ENCODE peak calls at places on chromosomes 6 and 20, in eight cellular contexts. One of them, this sample, is unnamed.
A peak's percentile ranks its signal among the peaks of the same experiment; 100 is the strongest.

GRCh38 chr20:44598413-44599290 is 16.3 kb downstream of the PKIG start:
- DNase-seq in stromal cell of bone marrow: no peak
- DNase-seq in WTC11: no peak
- DNase-seq in progenitor cell of endocrine pancreas: no peak
- DNase-seq in fibroblast of the aortic adventitia: peak; percentile 27
- DNase-seq in naive B cell: no peak
- DNase-seq in NCI-H748 treated with DMSO at 0.1 percent for 48 hours: no peak
- DNase-seq in renal cortical epithelial cell: no peak
- DNase-seq in this sample: peak; percentile 40

GRCh38 chr20:20060234-20060998 is 8.1 kb downstream of the CFAP61 start:
- DNase-seq in stromal cell of bone marrow: no peak
- DNase-seq in WTC11: no peak
- DNase-seq in progenitor cell of endocrine pancreas: no peak
- DNase-seq in fibroblast of the aortic adventitia: no peak
- DNase-seq in naive B cell: no peak
- DNase-seq in NCI-H748 treated with DMSO at 0.1 percent for 48 hours: no peak
- DNase-seq in renal cortical epithelial cell: no peak
- DNase-seq in this sample: peak; percentile 19

GRCh38 chr20:35305682-35306556 is 13.7 kb upstream of the FAM83C start:
- DNase-seq in stromal cell of bone marrow: peak; percentile 99
- DNase-seq in WTC11: no peak
- DNase-seq in progenitor cell of endocrine pancreas: no peak
- DNase-seq in fibroblast of the aortic adventitia: peak; percentile 97
- DNase-seq in naive B cell: no peak
- DNase-seq in NCI-H748 treated with DMSO at 0.1 percent for 48 hours: no peak
- DNase-seq in renal cortical epithelial cell: peak; percentile 99
- DNase-seq in this sample: no peak

GRCh38 chr6:74720923-74721322 is 484.9 kb downstream of the COL12A1 start:
- DNase-seq in stromal cell of bone marrow: no peak
- DNase-seq in WTC11: no peak
- DNase-seq in progenitor cell of endocrine pancreas: no peak
- DNase-seq in fibroblast of the aortic adventitia: no peak
- DNase-seq in naive B cell: no peak
- DNase-seq in NCI-H748 treated with DMSO at 0.1 percent for 48 hours: no peak
- DNase-seq in renal cortical epithelial cell: no peak
- DNase-seq in this sample: no peak

GRCh38 chr20:18405826-18406225 is 61.0 kb downstream of the DZANK1 start:
- DNase-seq in stromal cell of bone marrow: no peak
- DNase-seq in WTC11: no peak
- DNase-seq in progenitor cell of endocrine pancreas: no peak
- DNase-seq in fibroblast of the aortic adventitia: no peak
- DNase-seq in naive B cell: no peak
- DNase-seq in NCI-H748 treated with DMSO at 0.1 percent for 48 hours: no peak
- DNase-seq in renal cortical epithelial cell: no peak
- DNase-seq in this sample: no peak

GRCh38 chr6:39961178-39961577 is 26.9 kb upstream of the MOCS1 start:
- DNase-seq in stromal cell of bone marrow: no peak
- DNase-seq in WTC11: no peak
- DNase-seq in progenitor cell of endocrine pancreas: no peak
- DNase-seq in fibroblast of the aortic adventitia: no peak
- DNase-seq in naive B cell: no peak
- DNase-seq in NCI-H748 treated with DMSO at 0.1 percent for 48 hours: no peak
- DNase-seq in renal cortical epithelial cell: no peak
- DNase-seq in this sample: no peak

GRCh38 chr6:37210313-37210898 is 40.5 kb downstream of the PIM1 start:
- DNase-seq in stromal cell of bone marrow: peak; percentile 78
- DNase-seq in WTC11: peak; percentile 81
- DNase-seq in progenitor cell of endocrine pancreas: peak; percentile 67
- DNase-seq in fibroblast of the aortic adventitia: peak; percentile 95
- DNase-seq in naive B cell: peak; percentile 67
- DNase-seq in NCI-H748 treated with DMSO at 0.1 percent for 48 hours: peak; percentile 86
- DNase-seq in renal cortical epithelial cell: peak; percentile 74
- DNase-seq in this sample: peak; percentile 80

GRCh38 chr6:43076928-43077809 is 1.1 kb downstream of the PTK7 start:
- DNase-seq in stromal cell of bone marrow: no peak
- DNase-seq in WTC11: peak; percentile 76
- DNase-seq in progenitor cell of endocrine pancreas: peak; percentile 51
- DNase-seq in fibroblast of the aortic adventitia: peak; percentile 35
- DNase-seq in naive B cell: no peak
- DNase-seq in NCI-H748 treated with DMSO at 0.1 percent for 48 hours: peak; percentile 56
- DNase-seq in renal cortical epithelial cell: no peak
- DNase-seq in this sample: peak; percentile 49

GRCh38 chr6:36616888-36617521 is 22.8 kb downstream of the SRSF3 start:
- DNase-seq in stromal cell of bone marrow: no peak
- DNase-seq in WTC11: peak; percentile 5
- DNase-seq in progenitor cell of endocrine pancreas: no peak
- DNase-seq in fibroblast of the aortic adventitia: no peak
- DNase-seq in naive B cell: no peak
- DNase-seq in NCI-H748 treated with DMSO at 0.1 percent for 48 hours: no peak
- DNase-seq in renal cortical epithelial cell: peak; percentile 91
- DNase-seq in this sample: no peak

GRCh38 chr6:163180874-163181541 is 233.5 kb upstream of the QKI start:
- DNase-seq in stromal cell of bone marrow: peak; percentile 36
- DNase-seq in WTC11: peak; percentile 77
- DNase-seq in progenitor cell of endocrine pancreas: peak; percentile 27
- DNase-seq in fibroblast of the aortic adventitia: peak; percentile 49
- DNase-seq in naive B cell: no peak
- DNase-seq in NCI-H748 treated with DMSO at 0.1 percent for 48 hours: no peak
- DNase-seq in renal cortical epithelial cell: peak; percentile 47
- DNase-seq in this sample: no peak

GRCh38 chr6:157002795-157003194 is 225.6 kb downstream of the ARID1B start:
- DNase-seq in stromal cell of bone marrow: no peak
- DNase-seq in WTC11: no peak
- DNase-seq in progenitor cell of endocrine pancreas: no peak
- DNase-seq in fibroblast of the aortic adventitia: no peak
- DNase-seq in naive B cell: no peak
- DNase-seq in NCI-H748 treated with DMSO at 0.1 percent for 48 hours: no peak
- DNase-seq in renal cortical epithelial cell: no peak
- DNase-seq in this sample: no peak

GRCh38 chr6:79864001-79864400 is 83.4 kb downstream of the ELOVL4 start:
- DNase-seq in stromal cell of bone marrow: no peak
- DNase-seq in WTC11: no peak
- DNase-seq in progenitor cell of endocrine pancreas: no peak
- DNase-seq in fibroblast of the aortic adventitia: no peak
- DNase-seq in naive B cell: no peak
- DNase-seq in NCI-H748 treated with DMSO at 0.1 percent for 48 hours: no peak
- DNase-seq in renal cortical epithelial cell: no peak
- DNase-seq in this sample: no peak

GRCh38 chr20:59988141-59988540 is 29.9 kb downstream of the CDH26 start:
- DNase-seq in stromal cell of bone marrow: no peak
- DNase-seq in WTC11: no peak
- DNase-seq in progenitor cell of endocrine pancreas: no peak
- DNase-seq in fibroblast of the aortic adventitia: no peak
- DNase-seq in naive B cell: no peak
- DNase-seq in NCI-H748 treated with DMSO at 0.1 percent for 48 hours: peak; percentile 7
- DNase-seq in renal cortical epithelial cell: peak; percentile 84
- DNase-seq in this sample: no peak

GRCh38 chr6:115766745-115767462 is 293.8 kb downstream of the FRK start:
- DNase-seq in stromal cell of bone marrow: no peak
- DNase-seq in WTC11: no peak
- DNase-seq in progenitor cell of endocrine pancreas: no peak
- DNase-seq in fibroblast of the aortic adventitia: no peak
- DNase-seq in naive B cell: no peak
- DNase-seq in NCI-H748 treated with DMSO at 0.1 percent for 48 hours: no peak
- DNase-seq in renal cortical epithelial cell: peak; percentile 45
- DNase-seq in this sample: no peak

GRCh38 chr20:25177890-25178321 is 17.6 kb upstream of the ENTPD6 start:
- DNase-seq in stromal cell of bone marrow: no peak
- DNase-seq in WTC11: no peak
- DNase-seq in progenitor cell of endocrine pancreas: no peak
- DNase-seq in fibroblast of the aortic adventitia: peak; percentile 42
- DNase-seq in naive B cell: no peak
- DNase-seq in NCI-H748 treated with DMSO at 0.1 percent for 48 hours: no peak
- DNase-seq in renal cortical epithelial cell: no peak
- DNase-seq in this sample: no peak

GRCh38 chr6:15443119-15443518 is 197.2 kb downstream of the JARID2 start:
- DNase-seq in stromal cell of bone marrow: peak; percentile 70
- DNase-seq in WTC11: no peak
- DNase-seq in progenitor cell of endocrine pancreas: no peak
- DNase-seq in fibroblast of the aortic adventitia: peak; percentile 85
- DNase-seq in naive B cell: no peak
- DNase-seq in NCI-H748 treated with DMSO at 0.1 percent for 48 hours: no peak
- DNase-seq in renal cortical epithelial cell: peak; percentile 83
- DNase-seq in this sample: no peak

GRCh38 chr6:128763599-128764300 is 119.2 kb upstream of the LAMA2 start:
- DNase-seq in stromal cell of bone marrow: no peak
- DNase-seq in WTC11: no peak
- DNase-seq in progenitor cell of endocrine pancreas: no peak
- DNase-seq in fibroblast of the aortic adventitia: no peak
- DNase-seq in naive B cell: no peak
- DNase-seq in NCI-H748 treated with DMSO at 0.1 percent for 48 hours: no peak
- DNase-seq in renal cortical epithelial cell: peak; percentile 23
- DNase-seq in this sample: no peak

GRCh38 chr6:29792123-29793035 is 35.2 kb upstream of the HLA-G start:
- DNase-seq in stromal cell of bone marrow: peak; percentile 38
- DNase-seq in WTC11: peak; percentile 63
- DNase-seq in progenitor cell of endocrine pancreas: no peak
- DNase-seq in fibroblast of the aortic adventitia: peak; percentile 6
- DNase-seq in naive B cell: peak; percentile 62
- DNase-seq in NCI-H748 treated with DMSO at 0.1 percent for 48 hours: no peak
- DNase-seq in renal cortical epithelial cell: no peak
- DNase-seq in this sample: no peak

GRCh38 chr20:40359127-40359892 is 329.7 kb downstream of the MAFB start:
- DNase-seq in stromal cell of bone marrow: no peak
- DNase-seq in WTC11: no peak
- DNase-seq in progenitor cell of endocrine pancreas: no peak
- DNase-seq in fibroblast of the aortic adventitia: no peak
- DNase-seq in naive B cell: no peak
- DNase-seq in NCI-H748 treated with DMSO at 0.1 percent for 48 hours: no peak
- DNase-seq in renal cortical epithelial cell: no peak
- DNase-seq in this sample: no peak

GRCh38 chr6:158384671-158385110 is 72.4 kb downstream of the TULP4 start:
- DNase-seq in stromal cell of bone marrow: no peak
- DNase-seq in WTC11: no peak
- DNase-seq in progenitor cell of endocrine pancreas: no peak
- DNase-seq in fibroblast of the aortic adventitia: no peak
- DNase-seq in naive B cell: no peak
- DNase-seq in NCI-H748 treated with DMSO at 0.1 percent for 48 hours: no peak
- DNase-seq in renal cortical epithelial cell: no peak
- DNase-seq in this sample: no peak

GRCh38 chr6:164439331-164439730 is 870.1 kb downstream of the C6orf118 start:
- DNase-seq in stromal cell of bone marrow: no peak
- DNase-seq in WTC11: no peak
- DNase-seq in progenitor cell of endocrine pancreas: no peak
- DNase-seq in fibroblast of the aortic adventitia: no peak
- DNase-seq in naive B cell: no peak
- DNase-seq in NCI-H748 treated with DMSO at 0.1 percent for 48 hours: no peak
- DNase-seq in renal cortical epithelial cell: no peak
- DNase-seq in this sample: no peak

GRCh38 chr6:142942805-142943227 is 2.2 kb downstream of the HIVEP2 start:
- DNase-seq in stromal cell of bone marrow: peak; percentile 43
- DNase-seq in WTC11: no peak
- DNase-seq in progenitor cell of endocrine pancreas: no peak
- DNase-seq in fibroblast of the aortic adventitia: peak; percentile 76
- DNase-seq in naive B cell: peak; percentile 46
- DNase-seq in NCI-H748 treated with DMSO at 0.1 percent for 48 hours: no peak
- DNase-seq in renal cortical epithelial cell: no peak
- DNase-seq in this sample: peak; percentile 67

GRCh38 chr6:2542858-2543218 is 207.9 kb downstream of the MYLK4 start:
- DNase-seq in stromal cell of bone marrow: no peak
- DNase-seq in WTC11: no peak
- DNase-seq in progenitor cell of endocrine pancreas: no peak
- DNase-seq in fibroblast of the aortic adventitia: peak; percentile 91
- DNase-seq in naive B cell: no peak
- DNase-seq in NCI-H748 treated with DMSO at 0.1 percent for 48 hours: no peak
- DNase-seq in renal cortical epithelial cell: peak; percentile 83
- DNase-seq in this sample: no peak

GRCh38 chr6:63839485-63839884 is 203.9 kb downstream of the PHF3 start:
- DNase-seq in stromal cell of bone marrow: no peak
- DNase-seq in WTC11: no peak
- DNase-seq in progenitor cell of endocrine pancreas: no peak
- DNase-seq in fibroblast of the aortic adventitia: peak; percentile 15
- DNase-seq in naive B cell: no peak
- DNase-seq in NCI-H748 treated with DMSO at 0.1 percent for 48 hours: no peak
- DNase-seq in renal cortical epithelial cell: peak; percentile 62
- DNase-seq in this sample: no peak

GRCh38 chr6:149480502-149481280 is 4.1 kb downstream of the ZC3H12D start:
- DNase-seq in stromal cell of bone marrow: no peak
- DNase-seq in WTC11: no peak
- DNase-seq in progenitor cell of endocrine pancreas: no peak
- DNase-seq in fibroblast of the aortic adventitia: no peak
- DNase-seq in naive B cell: peak; percentile 66
- DNase-seq in NCI-H748 treated with DMSO at 0.1 percent for 48 hours: no peak
- DNase-seq in renal cortical epithelial cell: no peak
- DNase-seq in this sample: peak; percentile 59

GRCh38 chr6:125004797-125005595 is 42.8 kb downstream of the RNF217 start:
- DNase-seq in stromal cell of bone marrow: no peak
- DNase-seq in WTC11: no peak
- DNase-seq in progenitor cell of endocrine pancreas: no peak
- DNase-seq in fibroblast of the aortic adventitia: no peak
- DNase-seq in naive B cell: no peak
- DNase-seq in NCI-H748 treated with DMSO at 0.1 percent for 48 hours: no peak
- DNase-seq in renal cortical epithelial cell: no peak
- DNase-seq in this sample: no peak

GRCh38 chr20:991850-992249 is 10.3 kb downstream of the RSPO4 start:
- DNase-seq in stromal cell of bone marrow: no peak
- DNase-seq in WTC11: peak; percentile 26
- DNase-seq in progenitor cell of endocrine pancreas: no peak
- DNase-seq in fibroblast of the aortic adventitia: no peak
- DNase-seq in naive B cell: no peak
- DNase-seq in NCI-H748 treated with DMSO at 0.1 percent for 48 hours: no peak
- DNase-seq in renal cortical epithelial cell: no peak
- DNase-seq in this sample: peak; percentile 8

GRCh38 chr6:13733178-13733851 is 21.7 kb upstream of the RANBP9 start:
- DNase-seq in stromal cell of bone marrow: peak; percentile 74
- DNase-seq in WTC11: no peak
- DNase-seq in progenitor cell of endocrine pancreas: no peak
- DNase-seq in fibroblast of the aortic adventitia: peak; percentile 96
- DNase-seq in naive B cell: no peak
- DNase-seq in NCI-H748 treated with DMSO at 0.1 percent for 48 hours: peak; percentile 59
- DNase-seq in renal cortical epithelial cell: peak; percentile 83
- DNase-seq in this sample: no peak

GRCh38 chr6:154509421-154510143 is 903 bp downstream of the CNKSR3 start:
- DNase-seq in stromal cell of bone marrow: no peak
- DNase-seq in WTC11: peak; percentile 59
- DNase-seq in progenitor cell of endocrine pancreas: peak; percentile 41
- DNase-seq in fibroblast of the aortic adventitia: peak; percentile 37
- DNase-seq in naive B cell: no peak
- DNase-seq in NCI-H748 treated with DMSO at 0.1 percent for 48 hours: peak; percentile 13
- DNase-seq in renal cortical epithelial cell: no peak
- DNase-seq in this sample: no peak